ENCODE peak calls at places on chromosomes 16 and 17, in eight cellular contexts. N is adrenal gland, M is IMR-90, Z is thoracic aorta, F is mucosa of descending colon, Y is mammary epithelial cell, D is tibial artery, O is lower leg skin. B is an unnamed sample.

GRCh38 chr17:7330099-7331015 is 1.2 kb upstream of the NEURL4 start:
- DNase-seq in N (peak), Y (peak), F (peak), D (peak), Z (no peak), M (peak), O (peak), B (no peak)

GRCh38 chr16:5490499-5490898 is 392.9 kb upstream of the EEF2KMT start:
- DNase-seq in N (peak), Z (no peak), O (no peak), M (no peak), Y (no peak), D (no peak), F (peak), B (no peak)

GRCh38 chr16:50881331-50881830 is 139.5 kb downstream of the CYLD start:
- DNase-seq in Y (no peak), D (no peak), N (no peak), M (no peak), F (no peak), Z (no peak), O (no peak), B (no peak)

GRCh38 chr17:4988168-4988567 is 693 bp upstream of the CAMTA2 start:
- DNase-seq in N (no peak), M (no peak), Z (no peak), F (no peak), O (no peak), D (peak), Y (no peak), B (no peak)

GRCh38 chr16:26701243-26701886 is 365.4 kb upstream of the C16orf82 start:
- DNase-seq in M (no peak), N (no peak), Z (no peak), D (no peak), Y (no peak), O (no peak), F (no peak), B (no peak)

GRCh38 chr17:52170963-52171572 is 12.6 kb upstream of the CA10 start:
- DNase-seq in N (peak), M (no peak), F (peak), O (no peak), Y (peak), Z (no peak), D (no peak), B (no peak)

GRCh38 chr16:85528528-85529387 is 84.4 kb upstream of the GSE1 start:
- DNase-seq in D (no peak), F (peak), M (no peak), Z (no peak), O (no peak), Y (no peak), N (no peak), B (no peak)

GRCh38 chr17:75979705-75980187 is 706 bp downstream of the TEN1 start:
- DNase-seq in D (no peak), N (no peak), F (no peak), M (peak), O (no peak), Z (no peak), Y (no peak), B (no peak)

GRCh38 chr16:16938009-16938408 is 532.8 kb downstream of the XYLT1 start:
- DNase-seq in F (no peak), Z (no peak), M (no peak), D (no peak), O (no peak), Y (no peak), N (no peak), B (no peak)

GRCh38 chr17:45353047-45353446 is 36.2 kb upstream of the MAP3K14 start:
- DNase-seq in F (no peak), O (peak), D (no peak), M (no peak), N (no peak), Z (no peak), Y (no peak), B (no peak)

GRCh38 chr16:16004314-16004749 is 54.9 kb downstream of the ABCC1 start:
- DNase-seq in D (no peak), N (no peak), Z (no peak), F (no peak), Y (no peak), M (peak), O (no peak), B (no peak)

GRCh38 chr16:47921535-47921934 is 234.3 kb downstream of the ABCC12 start:
- DNase-seq in D (no peak), F (no peak), Y (peak), O (no peak), Z (no peak), M (no peak), N (no peak), B (no peak)

GRCh38 chr16:11190585-11191565 is 65.1 kb downstream of the SOCS1 start:
- DNase-seq in Z (no peak), N (no peak), M (peak), D (no peak), F (no peak), Y (peak), O (no peak), B (no peak)

GRCh38 chr17:76240461-76241204 is at the start of gene RNF157:
- DNase-seq in O (peak), Y (no peak), Z (no peak), M (peak), N (peak), D (peak), F (peak), B (no peak)

GRCh38 chr17:81976332-81977210 is 858 bp upstream of the ASPSCR1 start:
- DNase-seq in D (no peak), F (peak), Y (no peak), N (peak), M (no peak), O (no peak), Z (no peak), B (no peak)

GRCh38 chr17:31439716-31440115 is 48.2 kb downstream of the RAB11FIP4 start:
- DNase-seq in F (no peak), Y (no peak), O (no peak), M (no peak), N (no peak), Z (no peak), D (no peak), B (no peak)
- TF ChIP-seq CTCF in F (no peak), Y (no peak), O (no peak), M (no peak), N (no peak), Z (no peak), D (no peak), B (no peak)

GRCh38 chr16:66942981-66943380 is 7.7 kb downstream of the CES2 start:
- DNase-seq in N (no peak), O (no peak), M (no peak), Z (no peak), Y (no peak), D (no peak), F (no peak), B (no peak)

GRCh38 chr16:66946541-66946940 is 11.2 kb downstream of the CES2 start:
- DNase-seq in F (no peak), M (no peak), Y (no peak), Z (no peak), O (no peak), N (no peak), D (no peak), B (no peak)

GRCh38 chr16:66944054-66944441 is 8.7 kb downstream of the CES2 start:
- DNase-seq in Z (no peak), O (no peak), F (no peak), Y (no peak), M (no peak), D (no peak), N (no peak), B (no peak)

GRCh38 chr16:66945939-66946338 is 10.6 kb downstream of the CES2 start:
- DNase-seq in F (no peak), D (no peak), N (no peak), O (no peak), Y (no peak), Z (no peak), M (no peak), B (no peak)

DNA sequence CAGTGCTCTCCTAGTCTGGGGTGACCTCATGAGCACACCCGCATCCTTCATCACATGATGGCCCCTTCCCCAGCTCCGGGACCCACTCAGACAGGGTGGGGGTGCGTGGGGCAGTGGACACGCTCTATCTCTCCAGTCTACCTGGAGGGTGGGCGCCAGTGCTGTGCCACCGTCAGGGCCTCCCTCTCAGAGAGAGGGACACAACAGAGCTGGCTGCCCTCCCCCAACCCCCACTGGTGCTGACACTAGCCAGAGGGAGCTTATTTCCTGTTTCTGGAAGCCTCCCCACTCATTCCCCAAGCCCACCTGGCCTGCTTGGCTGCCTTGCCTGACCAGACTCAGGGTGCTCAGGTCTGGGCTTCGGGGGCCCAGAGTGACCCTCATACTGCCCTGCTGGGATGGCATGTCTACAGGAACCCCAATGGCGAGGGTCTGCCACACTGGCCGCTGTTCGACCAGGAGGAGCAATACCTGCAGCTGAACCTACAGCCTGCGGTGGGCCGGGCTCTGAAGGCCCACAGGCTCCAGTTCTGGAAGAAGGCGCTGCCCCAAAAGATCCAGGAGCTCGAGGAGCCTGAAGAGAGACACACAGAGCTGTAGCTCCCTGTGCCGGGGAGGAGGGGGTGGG is 8.2 kb downstream of the CES2 start:
- DNase-seq in Y (no peak), O (no peak), N (no peak), Z (no peak), D (no peak), M (no peak), F (peak), B (no peak)
- H3K4me3 ChIP-seq in Y (no peak), O (no peak), N (no peak), Z (no peak), D (no peak), M (no peak), F (no peak), B (no peak)

DNA sequence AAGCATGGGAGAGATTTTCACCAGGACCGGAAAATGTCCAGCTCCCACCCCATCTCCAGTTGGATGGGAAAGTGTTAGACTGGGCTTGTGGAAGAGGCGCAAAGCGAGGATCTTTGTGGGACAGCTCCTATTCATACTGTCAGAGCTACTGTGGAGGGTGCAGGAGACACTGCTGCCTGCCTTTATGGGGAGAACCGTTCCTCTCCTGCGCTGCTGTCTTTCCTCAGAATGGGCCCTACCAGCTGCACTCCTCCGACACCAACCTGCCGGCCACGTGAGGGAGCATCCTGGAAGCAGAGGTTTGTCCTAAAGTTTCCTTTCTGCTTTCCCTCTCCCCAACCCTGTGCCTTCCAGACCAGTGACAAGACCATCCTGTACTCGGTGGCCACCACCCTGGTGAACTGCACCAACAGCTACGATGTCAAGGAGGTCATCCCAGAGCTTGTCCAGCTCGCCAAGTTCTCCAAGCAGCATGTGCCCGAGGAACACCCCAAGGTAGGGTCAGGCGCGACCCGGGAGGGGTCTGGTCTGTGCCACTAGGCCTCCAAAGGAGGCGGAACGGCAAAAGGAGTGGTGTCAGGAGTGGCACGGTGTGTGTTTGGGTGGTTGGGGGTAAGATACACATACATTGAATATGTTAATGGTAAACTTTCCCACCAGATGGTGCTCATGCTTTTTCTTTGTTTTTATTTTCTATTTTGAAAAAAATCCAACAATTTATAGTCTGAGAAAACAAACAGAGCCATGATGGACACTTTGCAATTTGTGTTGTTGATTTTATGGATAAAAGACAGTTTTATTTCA is 23.0 kb downstream of the SLC35G3 start:
- DNase-seq in O (peak), Y (peak), M (peak), D (peak), Z (no peak), N (peak), F (no peak), B (no peak)
- TF ChIP-seq CTCF in O (no peak), Y (peak), M (peak), D (peak), Z (no peak), N (peak), F (no peak), B (no peak)

GRCh38 chr17:3385869-3386816 is at the start of gene OR3A2:
- DNase-seq in F (no peak), D (no peak), Y (no peak), O (no peak), N (no peak), Z (no peak), M (no peak), B (no peak)
- H3K4me3 ChIP-seq in F (no peak), D (no peak), Y (no peak), O (no peak), N (no peak), Z (no peak), M (no peak), B (no peak)

GRCh38 chr16:21300309-21301167 is 22.4 kb upstream of the CRYM start:
- DNase-seq in D (peak), F (peak), M (peak), O (peak), N (peak), Y (peak), Z (peak), B (peak)

GRCh38 chr16:21301895-21302291 is 23.8 kb upstream of the CRYM start:
- DNase-seq in M (peak), Y (no peak), N (no peak), F (no peak), O (no peak), D (no peak), Z (no peak), B (no peak)

GRCh38 chr16:21302898-21303528 is 24.9 kb upstream of the CRYM start:
- DNase-seq in M (peak), F (peak), O (no peak), N (no peak), D (no peak), Z (no peak), Y (peak), B (peak)

GRCh38 chr16:21302454-21302853 is 24.4 kb upstream of the CRYM start:
- DNase-seq in Y (peak), D (no peak), Z (no peak), N (no peak), M (peak), F (peak), O (no peak), B (no peak)

DNA sequence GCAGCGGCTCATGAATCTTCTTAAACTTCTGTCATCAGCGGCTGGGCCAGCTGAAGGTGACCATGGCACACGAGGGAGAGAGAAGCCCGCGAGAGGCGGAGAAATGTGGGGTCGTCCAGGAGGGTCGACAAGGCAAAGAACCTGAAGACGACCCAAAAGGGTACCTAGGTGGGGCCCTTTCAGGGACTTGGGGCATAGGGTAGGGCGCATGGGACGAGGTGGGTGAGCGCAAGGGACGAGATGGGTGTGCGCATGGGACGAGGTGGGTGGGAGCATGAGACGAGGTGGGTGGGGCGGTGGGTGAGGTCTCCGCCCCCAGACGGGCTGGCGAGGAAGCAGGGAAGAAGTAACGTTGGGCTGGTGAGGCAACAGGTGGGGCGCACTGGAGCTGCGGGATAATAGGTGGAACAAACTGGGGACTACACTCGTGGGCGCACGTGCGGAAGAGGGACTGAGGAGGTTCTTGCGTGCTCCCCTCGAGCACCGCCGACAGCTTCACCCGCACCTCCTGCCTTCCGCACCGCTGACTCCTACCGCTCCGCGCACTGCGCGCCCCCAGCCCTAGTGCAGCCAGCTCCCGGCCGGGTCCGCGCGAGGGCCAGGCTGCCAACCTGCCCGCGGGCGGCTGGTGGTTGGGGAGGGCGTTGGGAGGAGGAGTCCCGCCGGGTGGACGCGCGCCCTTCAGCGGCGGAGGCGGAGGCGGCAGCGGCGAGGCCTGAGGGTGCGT is 23.2 kb upstream of the CRYM start:
- DNase-seq in Y (peak), D (peak), F (peak), N (peak), Z (peak), O (peak), M (peak), B (no peak)
- TF ChIP-seq CTCF in Y (no peak), D (peak), F (no peak), N (peak), Z (peak), O (no peak), M (peak), B (peak)